ENCODE peak calls at places on chromosomes 7 and 10, in four cellular contexts. R is HepG2, W is A549, H is WTC11. Q is an unnamed sample.

GRCh38 chr10:1377231-1377630 is 321.0 kb downstream of the WDR37 start:
- DNase-seq in R (no peak), W (no peak), H (no peak), Q (no peak)

GRCh38 chr7:128705891-128706333 is 33.2 kb upstream of the CALU start:
- DNase-seq in R (no peak), W (no peak), H (no peak), Q (peak)

GRCh38 chr7:13433946-13434345 is 555.5 kb downstream of the ETV1 start:
- DNase-seq in R (no peak), W (no peak), H (no peak), Q (no peak)

GRCh38 chr7:17239683-17240521 is 58.5 kb upstream of the AHR start:
- DNase-seq in R (peak), W (peak), H (no peak), Q (no peak)

GRCh38 chr7:39894904-39895303 is 55.2 kb upstream of the CDK13 start:
- DNase-seq in R (no peak), W (no peak), H (no peak), Q (no peak)

GRCh38 chr7:66152538-66153191 is 38.0 kb downstream of the CRCP start:
- DNase-seq in R (no peak), W (no peak), H (peak), Q (no peak)

GRCh38 chr7:953547-954327 is 743 bp downstream of the ADAP1 start:
- DNase-seq in R (peak), W (peak), H (peak), Q (no peak)

GRCh38 chr10:79084972-79085597 is 16.3 kb downstream of the ZMIZ1 start:
- DNase-seq in R (no peak), W (no peak), H (no peak), Q (no peak)

GRCh38 chr10:50619171-50619570 is 4.6 kb downstream of the SGMS1 start:
- DNase-seq in R (no peak), W (no peak), H (no peak), Q (no peak)

GRCh38 chr10:61628199-61628874 is 34.4 kb upstream of the CABCOCO1 start:
- DNase-seq in R (no peak), W (no peak), H (no peak), Q (no peak)

GRCh38 chr10:112202561-112203241 is 19.1 kb upstream of the GPAM start:
- DNase-seq in R (peak), W (no peak), H (no peak), Q (no peak)

GRCh38 chr7:44626620-44627019 is 20.2 kb downstream of the OGDH start:
- DNase-seq in R (no peak), W (no peak), H (no peak), Q (no peak)

GRCh38 chr10:64630534-64630933 is 1109.3 kb downstream of the REEP3 start:
- DNase-seq in R (no peak), W (no peak), H (no peak), Q (no peak)

GRCh38 chr7:150388709-150389531 is 9.8 kb downstream of the ZNF775 start:
- DNase-seq in R (peak), W (no peak), H (no peak), Q (no peak)

GRCh38 chr10:72728462-72728861 is 36.5 kb downstream of the MCU start:
- DNase-seq in R (no peak), W (no peak), H (no peak), Q (peak)

GRCh38 chr10:95873651-95874050 is 34.1 kb upstream of the CC2D2B start:
- DNase-seq in R (no peak), W (no peak), H (no peak), Q (no peak)
- TF ChIP-seq NR3C1 in R (no peak), W (no peak), H (no peak), Q (no peak)

DNA sequence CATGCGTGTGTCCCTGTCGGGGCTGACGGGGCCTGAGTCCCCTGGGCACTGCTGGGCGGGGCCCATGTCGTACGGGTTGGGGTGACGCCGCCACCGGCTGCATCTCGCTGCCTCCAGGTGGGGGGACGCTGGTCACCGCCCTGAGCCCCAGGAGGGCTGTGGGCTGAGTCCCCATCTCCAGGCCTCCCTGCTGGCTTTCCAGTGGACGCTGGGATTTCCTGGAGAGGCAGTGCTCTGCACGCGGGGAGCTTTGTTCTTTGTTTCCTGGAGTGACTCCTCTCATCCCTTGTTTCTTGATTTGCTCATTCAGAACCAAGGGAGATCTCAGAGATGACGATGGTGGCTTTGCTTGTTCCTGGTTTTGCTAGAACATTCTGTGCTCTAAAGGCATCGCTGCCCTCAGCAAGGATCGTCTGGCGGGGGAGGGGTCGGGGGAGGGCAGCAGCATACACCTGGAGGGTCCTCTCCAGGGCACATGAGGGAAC is 21.0 kb downstream of the PWWP2B start:
- DNase-seq in R (no peak), W (no peak), H (no peak), Q (no peak)
- TF ChIP-seq NR3C1 in R (no peak), W (no peak), H (no peak), Q (no peak)

GRCh38 chr10:127320176-127320575 is 123.8 kb upstream of the INSYN2A start:
- DNase-seq in R (no peak), W (no peak), H (no peak), Q (no peak)
- TF ChIP-seq NR3C1 in R (no peak), W (no peak), H (no peak), Q (no peak)

GRCh38 chr10:30645340-30645827 is 15.8 kb upstream of the LYZL2 start:
- DNase-seq in R (peak), W (peak), H (peak), Q (no peak)
- TF ChIP-seq NR3C1 in R (no peak), W (no peak), H (no peak), Q (no peak)

DNA sequence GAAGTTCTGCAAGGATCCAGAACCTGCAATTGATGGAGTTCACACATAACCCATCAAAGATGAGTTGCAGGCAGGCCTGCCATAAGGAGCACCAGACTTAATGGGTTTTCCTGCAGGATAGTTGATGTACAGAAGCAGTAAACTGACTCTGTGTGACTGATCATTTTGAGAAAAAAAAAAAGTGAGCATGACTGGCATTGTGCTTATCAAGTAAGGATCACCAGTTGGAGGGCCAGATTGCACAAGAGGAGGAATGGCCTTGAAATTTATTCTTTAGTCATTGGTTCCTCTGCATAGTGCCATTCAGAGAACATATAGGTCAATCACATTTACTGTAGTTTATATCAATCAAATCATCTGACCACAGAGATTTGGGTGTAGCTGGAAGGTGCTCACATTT is 3.8 kb downstream of the CYP3A43 start:
- DNase-seq in R (peak), W (no peak), H (no peak), Q (no peak)
- TF ChIP-seq NR3C1 in R (no peak), W (no peak), H (no peak), Q (no peak)

DNA sequence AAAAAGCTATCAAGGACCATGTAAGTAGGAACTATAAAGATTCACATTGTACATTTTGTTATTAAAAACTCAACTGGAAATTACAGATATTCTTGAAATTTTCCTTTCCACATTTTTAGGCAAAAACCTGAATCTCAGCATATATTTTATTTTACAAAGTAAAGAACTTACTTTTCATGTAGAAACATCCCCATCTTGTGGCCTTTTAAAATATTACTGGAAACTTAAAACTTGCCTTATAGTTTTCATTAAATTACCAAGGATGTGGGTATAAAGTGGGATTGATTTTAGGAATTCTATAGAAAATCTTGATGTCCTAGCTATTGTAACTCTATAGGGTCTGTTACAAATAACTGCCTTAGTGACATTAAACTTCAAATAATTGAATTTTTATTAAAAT is 10.6 kb downstream of the DBF4 start:
- DNase-seq in R (peak), W (peak), H (no peak), Q (no peak)
- TF ChIP-seq NR3C1 in R (no peak), W (no peak), H (no peak), Q (no peak)